ENCODE peak calls at places on chromosome 2, in nine cellular contexts. S, F, H, T, X, Y, C, O and M are unnamed samples.

GRCh38 chr2:216695401-216695821 is at the start of gene IGFBP5:
- DNase-seq in Y (no peak), C (no peak), F (peak; percentile 93), T (no peak), O (peak; percentile 89), X (peak; percentile 88), S (peak; percentile 29), H (peak; percentile 97), M (peak; percentile 81)

GRCh38 chr2:229520582-229521221 is 193.7 kb downstream of the DNER start:
- DNase-seq in O (no peak), X (no peak), T (no peak), F (no peak), C (no peak), Y (no peak), S (no peak), H (peak; percentile 58), M (no peak)

GRCh38 chr2:215812966-215813365 is 200.4 kb downstream of the MREG start:
- DNase-seq in F (no peak), H (no peak), T (peak; percentile 82), Y (no peak), C (no peak), X (no peak), S (peak; percentile 59), O (no peak), M (peak; percentile 52)

GRCh38 chr2:240153418-240153817 is 13.0 kb upstream of the OTOS start:
- DNase-seq in O (no peak), Y (no peak), H (peak; percentile 10), C (no peak), X (no peak), S (no peak), T (no peak), F (no peak), M (no peak)

GRCh38 chr2:31253344-31254155 is 19.6 kb downstream of the EHD3 start:
- DNase-seq in T (peak; percentile 25), C (no peak), Y (no peak), X (peak; percentile 74), O (no peak), H (no peak), S (peak; percentile 83), F (no peak), M (no peak)

GRCh38 chr2:107553534-107553933 is 273.2 kb upstream of the RGPD4 start:
- DNase-seq in X (no peak), O (no peak), S (peak; percentile 73), H (no peak), Y (peak; percentile 21), T (no peak), C (no peak), F (no peak), M (no peak)

GRCh38 chr2:86280191-86280667 is 57.2 kb downstream of the REEP1 start:
- DNase-seq in O (no peak), X (no peak), Y (no peak), T (no peak), F (no peak), S (no peak), H (no peak), C (no peak), M (peak; percentile 88)

GRCh38 chr2:13193900-13194299 is 477.2 kb downstream of the TRIB2 start:
- DNase-seq in F (peak; percentile 24), O (no peak), X (no peak), S (peak; percentile 31), T (no peak), C (no peak), H (no peak), Y (peak; percentile 22), M (peak; percentile 33)

GRCh38 chr2:161044095-161044874 is 115.9 kb upstream of the TANK start:
- DNase-seq in F (no peak), X (no peak), S (no peak), C (no peak), O (no peak), H (peak; percentile 67), Y (no peak), T (no peak), M (no peak)

GRCh38 chr2:128237081-128237534 is 81.6 kb downstream of the HS6ST1 start:
- DNase-seq in T (no peak), H (peak; percentile 14), Y (no peak), C (peak; percentile 44), O (no peak), F (no peak), S (no peak), X (no peak), M (no peak)

GRCh38 chr2:144162652-144163051 is 357.3 kb downstream of the ZEB2 start:
- DNase-seq in S (peak; percentile 54), H (no peak), X (peak; percentile 83), O (peak; percentile 28), F (peak; percentile 22), C (no peak), T (no peak), Y (peak; percentile 35), M (no peak)

GRCh38 chr2:171626949-171627348 is 60.3 kb upstream of the DYNC1I2 start:
- DNase-seq in C (no peak), Y (no peak), X (no peak), T (no peak), S (no peak), H (no peak), F (no peak), O (no peak), M (no peak)

GRCh38 chr2:170189757-170190156 is 11.8 kb downstream of the MYO3B start:
- DNase-seq in Y (no peak), S (peak; percentile 76), F (no peak), X (no peak), T (no peak), C (no peak), O (no peak), H (no peak), M (no peak)

GRCh38 chr2:100941646-100942240 is 60.3 kb upstream of the RPL31 start:
- DNase-seq in T (no peak), O (no peak), X (peak; percentile 20), S (no peak), C (no peak), F (no peak), Y (no peak), H (no peak), M (no peak)

GRCh38 chr2:29487967-29488550 is 372.8 kb downstream of the CLIP4 start:
- DNase-seq in C (no peak), H (no peak), F (no peak), O (no peak), T (no peak), X (no peak), Y (no peak), S (no peak), M (no peak)

GRCh38 chr2:95531254-95531771 is 46.8 kb upstream of the TRIM43B start:
- DNase-seq in X (no peak), S (no peak), Y (no peak), F (no peak), T (no peak), H (no peak), O (no peak), C (no peak), M (peak; percentile 67)

GRCh38 chr2:95526360-95527341 is 42.1 kb upstream of the TRIM43B start:
- DNase-seq in Y (peak; percentile 61), T (peak; percentile 72), O (peak; percentile 74), F (no peak), X (no peak), C (peak; percentile 16), H (peak; percentile 74), S (peak; percentile 40), M (no peak)

GRCh38 chr2:95524195-95524594 is 39.6 kb upstream of the TRIM43B start:
- DNase-seq in C (no peak), Y (no peak), O (no peak), X (no peak), T (no peak), F (no peak), H (no peak), S (no peak), M (no peak)

GRCh38 chr2:95530734-95531133 is 46.2 kb upstream of the TRIM43B start:
- DNase-seq in H (no peak), F (no peak), O (no peak), Y (no peak), C (no peak), X (no peak), S (peak; percentile 16), T (no peak), M (peak; percentile 55)

GRCh38 chr2:95525294-95526035 is 40.9 kb upstream of the TRIM43B start:
- DNase-seq in C (no peak), F (no peak), H (peak; percentile 61), T (peak; percentile 94), Y (no peak), S (no peak), X (no peak), O (peak; percentile 70), M (no peak)
- H3K4me3 ChIP-seq in C (peak overlapping the region; percentile 86), F (no peak overlapping the region), H (peak overlapping the region; percentile 71), T (peak overlapping the region; percentile 96), Y (no peak overlapping the region), S (peak overlapping the region; percentile 71), X (no peak overlapping the region), O (peak overlapping the region; percentile 81), M (peak overlapping the region; percentile 64)

GRCh38 chr2:20452551-20452950 is 5.7 kb downstream of the RHOB start:
- DNase-seq in H (no peak), T (no peak), X (peak; percentile 74), F (no peak), Y (peak; percentile 61), C (no peak), S (no peak), O (peak; percentile 27), M (no peak)
- TF ChIP-seq CTCF in H (no peak), T (no peak), X (peak; percentile 69), F (peak; percentile 30), Y (no peak), C (peak; percentile 8), S (no peak), O (no peak), M (peak; percentile 31)

GRCh38 chr2:11749646-11750349 is 3.4 kb downstream of the LPIN1 start:
- DNase-seq in S (no peak), H (no peak), X (no peak), C (no peak), O (no peak), T (no peak), Y (no peak), F (no peak), M (no peak)

GRCh38 chr2:11748018-11748860 is 1.8 kb downstream of the LPIN1 start:
- DNase-seq in F (no peak), H (no peak), C (no peak), T (no peak), S (no peak), X (no peak), O (no peak), Y (no peak), M (no peak)

GRCh38 chr2:11750917-11751316 is 4.5 kb downstream of the LPIN1 start:
- DNase-seq in T (peak; percentile 79), F (no peak), S (peak; percentile 47), O (no peak), X (no peak), H (no peak), Y (no peak), C (no peak), M (no peak)

GRCh38 chr2:11748861-11749645 is 2.6 kb downstream of the LPIN1 start:
- DNase-seq in O (no peak), H (no peak), X (no peak), Y (no peak), S (no peak), C (no peak), T (no peak), F (no peak), M (no peak)

GRCh38 chr2:11750422-11750821 is 4.0 kb downstream of the LPIN1 start:
- DNase-seq in F (no peak), O (no peak), X (no peak), C (no peak), T (no peak), Y (no peak), H (no peak), S (peak; percentile 38), M (no peak)
- H3K4me3 ChIP-seq in F (no peak overlapping the region), O (no peak overlapping the region), X (no peak overlapping the region), C (no peak overlapping the region), T (no peak overlapping the region), Y (no peak overlapping the region), H (peak overlapping the region; percentile 1), S (no peak overlapping the region), M (no peak overlapping the region)

GRCh38 chr2:121605820-121606733 is 43.2 kb downstream of the CLASP1 start:
- DNase-seq in T (no peak), H (no peak), X (no peak), S (no peak), O (no peak), C (no peak), Y (no peak), F (no peak), M (no peak)
- TF ChIP-seq CTCF in T (no peak), H (no peak), X (no peak), S (no peak), O (no peak), C (no peak), Y (no peak), F (no peak), M (no peak)